ENCODE peak calls at places on chromosomes 12 and 14, in four cellular contexts. M is A673, K is fibroblast of the aortic adventitia, C is astrocyte of the spinal cord. X is an unnamed sample.

GRCh38 chr14:70567791-70568190 is 32.7 kb downstream of the MED6 start:
- DNase-seq in M (peak), K (peak), C (peak), X (peak)

GRCh38 chr12:6773662-6774351 is 1.5 kb downstream of the LAG3 start:
- DNase-seq in M (no peak), K (no peak), C (no peak), X (no peak)

GRCh38 chr14:94998702-94999101 is 158.6 kb downstream of the DICER1 start:
- DNase-seq in M (no peak), K (no peak), C (no peak), X (no peak)

GRCh38 chr14:74912801-74913200 is 10.3 kb downstream of the RPS6KL1 start:
- DNase-seq in M (no peak), K (no peak), C (no peak), X (no peak)

GRCh38 chr12:88334271-88334670 is 192.2 kb downstream of the TMTC3 start:
- DNase-seq in M (no peak), K (peak), C (peak), X (peak)

GRCh38 chr12:121949643-121950397 is 31.4 kb downstream of the CFAP251 start:
- DNase-seq in M (no peak), K (peak), C (peak), X (peak)

GRCh38 chr12:120490833-120491512 is 4.9 kb upstream of the DYNLL1 start:
- DNase-seq in M (no peak), K (no peak), C (no peak), X (no peak)

GRCh38 chr14:63770187-63770807 is 42.4 kb upstream of the SGPP1 start:
- DNase-seq in M (peak), K (peak), C (peak), X (peak)

GRCh38 chr12:47458273-47458672 is 247.6 kb downstream of the RPAP3 start:
- DNase-seq in M (no peak), K (peak), C (no peak), X (peak)

GRCh38 chr14:64411001-64411400 is 22.8 kb downstream of the MTHFD1 start:
- DNase-seq in M (no peak), K (no peak), C (no peak), X (no peak)

DNA sequence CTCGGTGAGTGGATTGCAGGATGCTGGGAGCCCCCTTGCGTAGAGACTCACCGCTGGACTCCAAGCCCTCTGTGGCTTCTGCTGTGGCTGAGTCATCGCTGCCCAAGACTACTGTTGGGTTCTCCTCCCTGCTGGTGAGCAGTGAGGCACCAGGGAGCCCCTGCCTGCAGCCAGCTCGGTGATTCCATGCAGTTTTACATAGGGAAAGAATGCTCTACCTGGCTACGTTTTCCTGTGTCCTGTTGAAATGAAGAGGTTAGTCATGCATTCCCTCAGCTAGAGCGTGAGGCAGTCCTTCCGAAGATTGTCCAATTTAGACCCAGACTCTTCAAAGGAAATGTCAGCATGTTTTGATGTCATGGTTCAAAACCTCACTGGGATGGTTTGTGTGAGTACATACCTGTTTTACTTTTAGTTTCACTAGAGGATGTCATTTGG is 28.2 kb downstream of the TRAF3 start:
- DNase-seq in M (no peak), K (peak), C (peak), X (peak)
- TF ChIP-seq CTCF in M (no peak), K (no peak), C (peak), X (no peak)

GRCh38 chr12:10211101-10211974 is 1.3 kb upstream of the GABARAPL1 start:
- DNase-seq in M (no peak), K (no peak), C (no peak), X (no peak)

GRCh38 chr12:10213168-10214130 is 772 bp downstream of the GABARAPL1 start:
- DNase-seq in M (peak), K (peak), C (peak), X (peak)

GRCh38 chr12:10212623-10213131 is at the start of gene GABARAPL1:
- DNase-seq in M (peak), K (peak), C (peak), X (peak)

GRCh38 chr12:10210225-10210624 is 2.5 kb upstream of the GABARAPL1 start:
- DNase-seq in M (no peak), K (no peak), C (no peak), X (no peak)

GRCh38 chr12:10211975-10212622 is 578 bp upstream of the GABARAPL1 start:
- DNase-seq in M (peak), K (peak), C (peak), X (peak)
- H3K4me3 ChIP-seq in M (peak), K (peak), C (peak), X (peak)

GRCh38 chr12:22986997-22987396 is 362.0 kb downstream of the ETNK1 start:
- DNase-seq in M (no peak), K (no peak), C (no peak), X (peak)

GRCh38 chr12:22979854-22980253 is 354.9 kb downstream of the ETNK1 start:
- DNase-seq in M (no peak), K (no peak), C (no peak), X (peak)

GRCh38 chr12:22982635-22983034 is 357.7 kb downstream of the ETNK1 start:
- DNase-seq in M (no peak), K (no peak), C (no peak), X (no peak)

GRCh38 chr12:22978962-22979361 is 354.0 kb downstream of the ETNK1 start:
- DNase-seq in M (no peak), K (peak), C (peak), X (peak)

GRCh38 chr12:22981711-22982110 is 356.7 kb downstream of the ETNK1 start:
- DNase-seq in M (peak), K (peak), C (peak), X (peak)
- TF ChIP-seq CTCF in M (peak), K (peak), C (peak), X (peak)

GRCh38 chr12:124686001-124686884 is 118.8 kb upstream of the NCOR2 start:
- DNase-seq in M (peak), K (peak), C (peak), X (peak)
- H3K4me3 ChIP-seq in M (no peak), K (no peak), C (no peak), X (no peak)

DNA sequence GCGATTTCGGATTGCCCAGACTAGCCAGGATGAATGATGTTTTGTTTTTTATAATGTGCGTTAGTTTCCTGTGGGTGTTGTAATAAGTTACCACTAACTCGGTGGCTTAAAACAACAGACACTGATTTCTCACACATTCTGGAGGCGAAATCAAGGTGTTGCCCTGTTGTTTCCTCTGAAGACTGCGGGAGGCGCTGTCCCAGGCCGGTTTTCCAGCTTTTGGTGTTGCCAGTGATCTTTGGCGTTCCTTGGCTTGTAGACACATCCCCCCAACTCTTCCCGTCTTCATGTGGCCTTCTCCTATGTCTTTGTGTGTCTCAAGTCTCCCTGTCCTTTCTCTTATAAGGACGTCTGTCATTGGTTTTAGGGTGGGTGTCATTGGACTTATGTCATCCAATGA is 267.7 kb downstream of the AACS start:
- DNase-seq in M (no peak), K (no peak), C (no peak), X (no peak)
- TF ChIP-seq CTCF in M (peak), K (no peak), C (peak), X (no peak)

GRCh38 chr14:80942158-80942738 is 710 bp upstream of the CEP128 start:
- DNase-seq in M (no peak), K (no peak), C (no peak), X (peak)
- H3K4me3 ChIP-seq in M (peak), K (peak), C (peak), X (peak)

GRCh38 chr14:50060871-50061663 is 55.3 kb downstream of the VCPKMT start:
- DNase-seq in M (peak), K (peak), C (peak), X (peak)
- TF ChIP-seq CTCF in M (peak), K (peak), C (peak), X (peak)

GRCh38 chr14:24965578-24965933 is 84.4 kb downstream of the STXBP6 start:
- DNase-seq in M (no peak), K (no peak), C (no peak), X (no peak)

GRCh38 chr14:24964048-24964447 is 85.9 kb downstream of the STXBP6 start:
- DNase-seq in M (no peak), K (no peak), C (no peak), X (no peak)

GRCh38 chr14:24971255-24971654 is 78.7 kb downstream of the STXBP6 start:
- DNase-seq in M (no peak), K (no peak), C (no peak), X (no peak)

GRCh38 chr14:24960816-24961215 is 89.1 kb downstream of the STXBP6 start:
- DNase-seq in M (no peak), K (peak), C (peak), X (no peak)

GRCh38 chr14:24965934-24966593 is 83.9 kb downstream of the STXBP6 start:
- DNase-seq in M (peak), K (peak), C (peak), X (peak)
- H3K4me3 ChIP-seq in M (no peak), K (no peak), C (no peak), X (no peak)

X was measured in epithelial cell of esophagus.